ENCODE peak calls at places on chromosomes 13 and 19, in seven cellular contexts. T, Z, Y, L, M, E and G are unnamed samples.

GRCh38 chr13:75861786-75862185 is 225.7 kb downstream of the LMO7 start:
- DNase-seq in T (no peak), Z (no peak), Y (no peak), L (no peak), M (no peak), E (no peak), G (no peak)

GRCh38 chr13:114148521-114148855 is 16.1 kb upstream of the RASA3 start:
- DNase-seq in T (no peak), Z (no peak), Y (peak), L (peak), M (no peak), E (peak), G (no peak)

GRCh38 chr13:60627071-60627686 is 230.2 kb downstream of the TDRD3 start:
- DNase-seq in T (no peak), Z (no peak), Y (no peak), L (no peak), M (peak), E (no peak), G (peak)

GRCh38 chr13:49681837-49682236 is 9.4 kb downstream of the EBPL start:
- DNase-seq in T (no peak), Z (no peak), Y (no peak), L (no peak), M (no peak), E (no peak), G (no peak)

GRCh38 chr13:46687810-46688209 is 109.2 kb downstream of the ESD start:
- DNase-seq in T (no peak), Z (peak), Y (peak), L (no peak), M (no peak), E (peak), G (no peak)

GRCh38 chr13:40440990-40441820 is 225.2 kb downstream of the FOXO1 start:
- DNase-seq in T (peak), Z (peak), Y (no peak), L (no peak), M (peak), E (peak), G (peak)

GRCh38 chr19:1746401-1747284 is 6.7 kb upstream of the ONECUT3 start:
- DNase-seq in T (no peak), Z (no peak), Y (no peak), L (no peak), M (no peak), E (no peak), G (no peak)

GRCh38 chr13:44471686-44472085 is 98.1 kb downstream of the SERP2 start:
- DNase-seq in T (no peak), Z (no peak), Y (no peak), L (no peak), M (no peak), E (no peak), G (no peak)

GRCh38 chr13:93038187-93038586 is 188.4 kb upstream of the GPC6 start:
- DNase-seq in T (no peak), Z (no peak), Y (no peak), L (no peak), M (no peak), E (no peak), G (no peak)

GRCh38 chr13:65378943-65379519 is 1851.1 kb downstream of the PCDH9 start:
- DNase-seq in T (no peak), Z (no peak), Y (no peak), L (no peak), M (no peak), E (no peak), G (no peak)

GRCh38 chr13:29292045-29292444 is 303.4 kb downstream of the SLC7A1 start:
- DNase-seq in T (no peak), Z (no peak), Y (no peak), L (no peak), M (no peak), E (no peak), G (no peak)

GRCh38 chr19:21127898-21128297 is 13.9 kb upstream of the ZNF431 start:
- DNase-seq in T (no peak), Z (no peak), Y (no peak), L (no peak), M (no peak), E (no peak), G (no peak)

GRCh38 chr13:50484472-50485113 is 358.9 kb downstream of the DLEU7 start:
- DNase-seq in T (no peak), Z (no peak), Y (no peak), L (no peak), M (no peak), E (no peak), G (no peak)

GRCh38 chr13:19960673-19961015 is 2.1 kb downstream of the ZMYM2 start:
- DNase-seq in T (no peak), Z (no peak), Y (no peak), L (no peak), M (no peak), E (no peak), G (no peak)
- H3K27ac ChIP-seq in T (peak), Z (no peak), Y (peak), L (peak), M (peak), E (peak), G (no peak)

DNA sequence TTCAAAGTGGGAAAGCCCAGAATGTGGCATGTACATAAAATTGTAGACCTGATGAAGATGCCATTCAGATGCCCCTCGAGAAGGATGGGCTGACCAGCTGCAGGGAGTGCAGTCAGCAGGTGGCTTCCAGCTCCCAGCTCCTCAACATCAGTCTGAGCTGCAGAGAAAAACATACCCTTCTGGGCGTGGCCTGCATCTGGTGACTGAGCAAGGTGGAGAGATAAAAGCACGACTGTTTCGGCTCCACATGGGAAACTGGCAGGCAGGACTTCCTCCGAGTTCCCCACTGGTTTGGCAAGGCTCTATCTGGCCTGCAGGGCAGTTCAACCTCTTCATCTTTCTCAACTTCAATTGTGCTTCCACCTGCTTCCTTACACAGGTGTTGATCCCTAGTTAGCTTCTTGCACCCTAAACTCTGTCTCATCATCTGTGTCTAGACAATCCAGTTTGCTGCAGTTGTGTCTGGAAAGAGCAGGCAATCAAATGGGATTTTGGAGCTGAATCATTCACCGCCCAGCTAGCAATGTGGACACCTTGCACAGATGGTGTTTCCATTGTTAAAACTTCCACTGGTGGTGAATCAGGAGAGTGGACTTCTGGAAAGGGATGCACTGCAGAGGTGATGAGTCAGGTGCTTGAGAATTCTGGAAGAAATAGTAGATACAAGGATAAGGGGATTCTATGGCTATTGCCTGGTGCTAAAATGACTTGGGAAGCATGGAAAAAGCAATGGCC is 56.8 kb downstream of the POLR1D start:
- DNase-seq in T (no peak), Z (no peak), Y (no peak), L (no peak), M (no peak), E (no peak), G (no peak)
- H3K27ac ChIP-seq in T (no peak), Z (no peak), Y (no peak), L (no peak), M (no peak), E (no peak), G (no peak)

GRCh38 chr19:14559916-14560775 is 11.7 kb downstream of the NDUFB7 start:
- DNase-seq in T (no peak), Z (no peak), Y (no peak), L (no peak), M (no peak), E (no peak), G (no peak)
- H3K27ac ChIP-seq in T (peak), Z (no peak), Y (peak), L (no peak), M (peak), E (no peak), G (peak)

DNA sequence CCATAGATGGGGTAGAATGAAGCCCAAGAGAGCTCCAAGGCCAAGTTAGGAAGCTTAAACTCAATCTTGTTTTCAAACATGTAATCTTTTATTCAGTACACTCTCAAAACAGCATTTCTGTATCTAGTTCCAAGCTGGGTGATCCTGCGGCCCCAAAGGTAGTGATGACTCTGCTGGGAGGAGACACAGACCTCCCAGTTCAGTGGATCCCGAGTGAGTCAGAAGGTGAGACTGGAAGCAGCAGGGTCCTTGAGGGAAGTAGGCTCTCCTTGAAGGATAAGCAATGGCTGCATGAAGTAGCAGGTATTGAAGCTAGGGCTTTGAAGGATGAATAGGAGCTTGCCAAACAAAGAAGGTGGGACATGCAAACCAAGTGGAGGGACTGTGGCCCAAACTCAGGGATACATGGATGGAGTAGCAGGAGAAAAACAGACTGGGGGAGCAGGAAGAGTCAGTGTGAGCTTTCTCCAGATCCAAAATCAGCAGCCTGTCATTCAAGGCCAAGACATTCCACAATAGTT is 9.6 kb downstream of the TINCR start:
- DNase-seq in T (no peak), Z (no peak), Y (no peak), L (no peak), M (no peak), E (no peak), G (no peak)
- H3K27ac ChIP-seq in T (no peak), Z (no peak), Y (no peak), L (no peak), M (no peak), E (no peak), G (no peak)

GRCh38 chr13:110063490-110063889 is 243.5 kb downstream of the COL4A1 start:
- DNase-seq in T (no peak), Z (no peak), Y (no peak), L (no peak), M (no peak), E (no peak), G (no peak)
- H3K27ac ChIP-seq in T (no peak), Z (peak), Y (no peak), L (no peak), M (no peak), E (no peak), G (no peak)

DNA sequence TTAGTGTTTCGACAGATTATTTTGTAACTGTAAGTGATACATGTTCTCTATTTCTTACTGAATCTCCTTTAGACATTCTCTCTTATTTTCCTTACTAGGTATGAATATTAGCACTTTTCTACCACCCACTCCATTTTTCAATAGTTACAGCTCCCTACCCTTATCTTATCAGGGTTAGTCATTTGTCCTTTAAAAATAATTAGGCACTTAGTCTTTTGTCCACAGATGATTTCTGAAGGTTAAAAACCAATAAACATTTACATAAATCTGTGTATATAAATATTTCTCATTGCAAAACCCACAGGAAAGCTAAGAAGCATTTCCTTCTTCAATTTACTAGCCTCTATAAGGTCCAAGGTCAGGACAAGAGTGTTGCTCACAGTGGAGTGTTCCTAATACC is 624.1 kb upstream of the MIR17HG start:
- DNase-seq in T (no peak), Z (no peak), Y (no peak), L (no peak), M (no peak), E (no peak), G (no peak)
- H3K27ac ChIP-seq in T (no peak), Z (no peak), Y (no peak), L (no peak), M (no peak), E (no peak), G (no peak)

GRCh38 chr13:99260216-99260615 is 2.0 kb upstream of the GPR18 start:
- DNase-seq in T (no peak), Z (no peak), Y (no peak), L (no peak), M (no peak), E (no peak), G (no peak)
- H3K27ac ChIP-seq in T (no peak), Z (no peak), Y (peak), L (peak), M (no peak), E (no peak), G (no peak)

GRCh38 chr13:35162420-35162819 is 220.3 kb downstream of the NBEA start:
- DNase-seq in T (no peak), Z (no peak), Y (no peak), L (no peak), M (no peak), E (no peak), G (no peak)
- H3K27ac ChIP-seq in T (no peak), Z (no peak), Y (no peak), L (no peak), M (no peak), E (no peak), G (no peak)